ENCODE peak calls at places on chromosomes 13 and 19, in five cellular contexts. Y is esophagus muscularis mucosa, X is GM23338, G is spleen, C is HL-60. I is an unnamed sample.

GRCh38 chr19:9839415-9839814 is 4.3 kb downstream of the PIN1 start:
- DNase-seq in Y (no peak), G (no peak), C (no peak), X (no peak), I (no peak)

GRCh38 chr19:42471554-42472249 is 29.0 kb upstream of the CXCL17 start:
- DNase-seq in C (no peak), G (no peak), X (peak), Y (no peak), I (peak)

GRCh38 chr19:50909240-50910070 is 1.7 kb downstream of the KLK4 start:
- DNase-seq in C (no peak), X (peak), Y (no peak), G (no peak), I (no peak)

GRCh38 chr13:46179576-46180368 is 2.2 kb downstream of the LCP1 start:
- DNase-seq in C (peak), Y (no peak), X (no peak), G (peak), I (no peak)

GRCh38 chr19:35074426-35075201 is 33.1 kb downstream of the HPN start:
- DNase-seq in X (no peak), C (no peak), Y (no peak), G (no peak), I (no peak)

GRCh38 chr13:63156816-63157215 is 1741.2 kb upstream of the PCDH20 start:
- DNase-seq in X (no peak), G (no peak), C (no peak), Y (no peak), I (no peak)

GRCh38 chr13:81760316-81760715 is 1419.4 kb upstream of the SPRY2 start:
- DNase-seq in G (no peak), Y (no peak), C (no peak), X (no peak), I (no peak)

GRCh38 chr19:38564981-38565685 is 52.6 kb downstream of the MAP4K1 start:
- DNase-seq in G (peak), C (no peak), X (peak), Y (no peak), I (no peak)

GRCh38 chr13:36887758-36888521 is 32.1 kb downstream of the SMAD9 start:
- DNase-seq in G (no peak), X (peak), Y (no peak), C (no peak), I (no peak)

GRCh38 chr13:33740134-33740538 is 77.8 kb upstream of the RFC3 start:
- DNase-seq in Y (no peak), C (no peak), G (no peak), X (no peak), I (no peak)

GRCh38 chr13:113838711-113839201 is 25.1 kb downstream of the GAS6 start:
- DNase-seq in Y (no peak), G (no peak), X (no peak), C (no peak), I (no peak)

GRCh38 chr13:44045179-44045562 is 165.5 kb downstream of the LACC1 start:
- DNase-seq in Y (no peak), G (no peak), X (no peak), C (no peak), I (no peak)

GRCh38 chr13:24097064-24097463 is 63.5 kb upstream of the SPATA13 start:
- DNase-seq in C (no peak), Y (no peak), G (no peak), X (no peak), I (no peak)

GRCh38 chr13:114067886-114068722 is 64.3 kb downstream of the RASA3 start:
- DNase-seq in X (no peak), C (no peak), Y (no peak), G (no peak), I (no peak)

GRCh38 chr13:37995052-37995451 is 125.5 kb upstream of the TRPC4 start:
- DNase-seq in C (no peak), X (peak), Y (no peak), G (no peak), I (no peak)

GRCh38 chr19:11338164-11338563 is 1.3 kb downstream of the RAB3D start:
- DNase-seq in C (no peak), X (no peak), Y (no peak), G (no peak), I (no peak)

GRCh38 chr19:47740866-47741519 is 4.4 kb upstream of the NOP53 start:
- DNase-seq in X (no peak), Y (no peak), G (peak), C (no peak), I (no peak)

GRCh38 chr19:17522988-17523872 is 11.8 kb downstream of the PGLS start:
- DNase-seq in G (peak), Y (no peak), X (no peak), C (peak), I (no peak)

GRCh38 chr19:45774765-45775164 is 5.7 kb upstream of the SIX5 start:
- DNase-seq in G (no peak), C (no peak), Y (no peak), X (peak), I (no peak)

GRCh38 chr13:27076411-27076810 is 95.2 kb downstream of the USP12 start:
- DNase-seq in Y (no peak), C (no peak), G (no peak), X (no peak), I (no peak)

GRCh38 chr13:52779028-52779612 is 39.5 kb upstream of the CNMD start:
- DNase-seq in G (no peak), Y (no peak), X (peak), C (no peak), I (no peak)

GRCh38 chr19:48560095-48560530 is 8.1 kb downstream of the SULT2B1 start:
- DNase-seq in G (no peak), Y (no peak), C (no peak), X (peak), I (no peak)

GRCh38 chr13:39433705-39434104 is 169.3 kb downstream of the LHFPL6 start:
- DNase-seq in X (no peak), C (no peak), G (no peak), Y (no peak), I (no peak)

GRCh38 chr19:36149673-36150406 is 2.4 kb downstream of the COX7A1 start:
- DNase-seq in X (no peak), Y (no peak), C (no peak), G (no peak), I (peak)

GRCh38 chr19:13505164-13505695 is 1.0 kb downstream of the CACNA1A start:
- DNase-seq in X (no peak), C (no peak), G (no peak), Y (no peak), I (no peak)

GRCh38 chr13:21528616-21529015 is 69.5 kb upstream of the ZDHHC20 start:
- DNase-seq in X (no peak), C (no peak), G (no peak), Y (no peak), I (no peak)

GRCh38 chr19:29404951-29405727 is 120.7 kb upstream of the VSTM2B start:
- DNase-seq in Y (no peak), C (no peak), X (peak), G (no peak), I (no peak)

GRCh38 chr19:13091400-13092161 is 11.1 kb downstream of the LYL1 start:
- DNase-seq in X (peak), Y (no peak), G (no peak), C (no peak), I (peak)

GRCh38 chr13:101267656-101268055 is 148.7 kb downstream of the NALCN start:
- DNase-seq in C (no peak), Y (no peak), G (no peak), X (no peak), I (no peak)

GRCh38 chr19:35768082-35768421 is 7.3 kb upstream of the ARHGAP33 start:
- DNase-seq in Y (no peak), X (no peak), C (no peak), G (no peak), I (no peak)

GRCh38 chr13:44046428-44046827 is 166.7 kb downstream of the LACC1 start:
- DNase-seq in G (no peak), Y (no peak), X (no peak), C (no peak), I (no peak)

GRCh38 chr13:50457430-50458393 is 385.8 kb downstream of the DLEU7 start:
- DNase-seq in Y (no peak), X (no peak), G (no peak), C (peak), I (no peak)

GRCh38 chr19:18611327-18612050 is 1.2 kb upstream of the TMEM59L start:
- DNase-seq in G (no peak), X (peak), C (no peak), Y (no peak), I (no peak)

GRCh38 chr19:44553478-44554171 is 24.1 kb upstream of the CEACAM20 start:
- DNase-seq in Y (no peak), C (no peak), X (no peak), G (no peak), I (no peak)

GRCh38 chr19:2053601-2054389 is 2.8 kb upstream of the MKNK2 start:
- DNase-seq in C (no peak), X (no peak), G (peak), Y (no peak), I (no peak)

GRCh38 chr13:79659161-79659560 is 178.2 kb downstream of the NDFIP2 start:
- DNase-seq in G (no peak), X (peak), C (no peak), Y (no peak), I (no peak)

GRCh38 chr13:72990883-72991282 is 67.9 kb upstream of the KLF5 start:
- DNase-seq in X (no peak), G (no peak), Y (no peak), C (no peak), I (no peak)

GRCh38 chr19:19672816-19673215 is 4.2 kb downstream of the ZNF101 start:
- DNase-seq in Y (no peak), G (no peak), C (no peak), X (no peak), I (no peak)

GRCh38 chr19:51938936-51939335 is 11.7 kb downstream of the ZNF613 start:
- DNase-seq in Y (no peak), X (no peak), G (no peak), C (no peak), I (no peak)

DNA sequence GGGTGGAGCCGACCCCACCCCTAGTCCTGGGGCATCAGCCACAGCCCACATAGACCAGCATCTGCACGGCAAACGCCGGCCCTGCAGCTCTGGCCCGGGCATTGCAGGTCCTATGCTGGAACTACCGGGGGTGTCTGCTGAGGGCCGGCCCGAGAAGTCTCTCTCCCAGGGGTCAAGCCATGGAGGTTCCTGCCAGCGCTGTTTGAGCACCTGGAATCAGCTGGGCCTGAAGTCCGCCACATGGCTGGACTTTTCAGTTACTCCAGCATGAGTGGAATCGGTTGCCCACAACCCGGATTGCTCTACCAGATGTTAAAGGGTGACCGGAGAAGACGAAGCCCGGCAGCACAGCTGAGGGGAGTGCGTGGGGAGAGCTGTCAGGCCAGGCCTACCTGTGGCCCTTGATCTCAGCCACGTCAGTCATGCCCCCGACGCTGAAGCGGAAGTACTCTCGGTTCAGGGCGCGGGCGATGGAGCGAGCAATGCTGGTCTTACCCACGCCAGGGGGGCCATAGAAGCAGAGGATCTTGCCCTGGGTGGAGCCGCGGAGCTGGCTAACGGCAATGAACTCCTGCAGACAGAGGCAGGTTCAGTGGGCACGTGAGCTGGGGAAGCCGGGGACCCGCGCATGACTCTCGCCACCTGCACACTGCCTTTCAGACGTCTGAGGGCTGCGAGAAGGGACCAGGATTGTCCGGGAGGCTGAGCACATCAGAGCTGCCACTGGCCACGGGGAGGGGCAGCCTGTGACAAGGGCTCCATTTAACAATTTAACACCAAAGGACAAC is 8.7 kb downstream of the RPL36 start:
- DNase-seq in Y (no peak), G (no peak), X (peak), C (no peak), I (no peak)
- H3K4me3 ChIP-seq in Y (no peak), G (no peak), X (no peak), C (no peak), I (no peak)

GRCh38 chr13:90416519-90416918 is 931.0 kb upstream of the MIR17HG start:
- DNase-seq in G (no peak), X (no peak), C (no peak), Y (no peak), I (no peak)
- H3K27ac ChIP-seq in G (no peak), X (no peak), C (no peak), Y (no peak), I (no peak)

GRCh38 chr13:48492123-48493075 is 40.5 kb downstream of the RCBTB2 start:
- DNase-seq in G (peak), C (peak), X (no peak), Y (no peak), I (peak)
- TF ChIP-seq POLR2AphosphoS5 in G (peak), C (peak), X (no peak), Y (peak), I (peak)

DNA sequence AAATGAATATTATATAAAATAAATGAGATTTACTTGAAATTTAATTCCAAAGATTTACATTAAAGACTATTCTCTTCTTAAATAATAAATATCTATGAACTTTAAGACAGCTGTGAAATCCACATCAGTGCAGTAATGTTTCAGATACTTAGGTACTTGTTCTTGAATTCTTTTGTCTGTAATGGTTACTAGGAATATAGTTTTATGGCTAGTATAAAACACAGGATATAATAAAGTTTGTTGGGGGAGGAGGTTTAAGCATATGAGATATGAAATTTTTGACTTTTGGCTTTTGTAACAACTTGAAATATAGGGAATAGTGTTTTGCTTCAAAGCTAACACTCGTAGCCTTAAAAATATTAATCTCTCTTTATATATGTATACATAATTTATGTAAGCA is 46.2 kb downstream of the B3GLCT start:
- DNase-seq in Y (no peak), C (no peak), X (no peak), G (no peak), I (no peak)
- H3K4me3 ChIP-seq in Y (no peak), C (no peak), X (no peak), G (no peak), I (no peak)

GRCh38 chr19:6712231-6712630 is 8.2 kb downstream of the C3 start:
- DNase-seq in Y (no peak), X (no peak), G (peak), C (no peak), I (no peak)
- H3K27ac ChIP-seq in Y (no peak), X (no peak), G (no peak), C (no peak), I (no peak)

GRCh38 chr13:49071341-49071937 is 95.7 kb downstream of the FNDC3A start:
- DNase-seq in C (no peak), G (no peak), Y (no peak), X (no peak), I (no peak)
- TF ChIP-seq POLR2AphosphoS5 in C (no peak), G (no peak), Y (no peak), X (no peak), I (no peak)

GRCh38 chr13:65829241-65830008 is 1400.7 kb downstream of the PCDH9 start:
- DNase-seq in Y (no peak), X (no peak), G (peak), C (no peak), I (no peak)

GRCh38 chr13:65830411-65831172 is 1399.5 kb downstream of the PCDH9 start:
- DNase-seq in X (no peak), Y (no peak), C (no peak), G (no peak), I (no peak)

DNA sequence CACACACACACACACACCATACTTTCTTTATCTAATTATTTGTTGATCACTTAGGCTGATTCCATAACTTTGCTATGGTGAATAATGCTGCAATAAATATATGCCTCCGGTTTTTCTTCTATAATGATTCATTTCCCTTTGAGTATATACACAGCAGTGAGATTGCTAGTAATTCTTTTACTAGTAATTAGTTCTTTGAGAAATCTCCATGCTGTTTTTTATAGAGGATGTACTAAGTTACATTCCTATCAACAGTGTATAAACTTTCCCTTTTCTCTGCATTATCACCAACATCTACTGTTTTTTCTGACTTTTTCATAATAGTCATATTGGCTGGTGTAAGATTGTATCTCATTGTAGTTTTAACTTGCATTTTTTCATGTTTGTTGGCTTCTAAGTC is 1405.1 kb downstream of the PCDH9 start:
- DNase-seq in C (no peak), G (no peak), X (no peak), Y (no peak), I (no peak)
- H3K4me3 ChIP-seq in C (no peak), G (no peak), X (no peak), Y (no peak), I (no peak)

I was measured in breast epithelium.